ENCODE peak calls at places on chromosomes 2 and 18, in seven cellular contexts. B, I, X, T, Q, Y and O are unnamed samples.

GRCh38 chr2:26068602-26069298 is 34.9 kb downstream of the RAB10 start:
- DNase-seq in B (peak; percentile 58), Q (no peak), I (peak; percentile 32), T (no peak), X (no peak), Y (peak; percentile 24), O (peak; percentile 77)

GRCh38 chr18:48842259-48843061 is 108.3 kb downstream of the SMAD7 start:
- DNase-seq in Y (peak; percentile 51), I (no peak), Q (peak; percentile 33), X (peak; percentile 16), T (peak; percentile 54), B (no peak), O (peak; percentile 32)

GRCh38 chr2:27493948-27494283 is 1.1 kb downstream of the FNDC4 start:
- DNase-seq in X (peak; percentile 17), Y (no peak), T (no peak), I (no peak), Q (no peak), B (no peak), O (no peak)

GRCh38 chr2:48685126-48685525 is 67.5 kb downstream of the GTF2A1L start:
- DNase-seq in Y (no peak), T (no peak), B (no peak), Q (no peak), I (no peak), X (no peak), O (no peak)

GRCh38 chr18:12121175-12122095 is 27.8 kb downstream of the ANKRD62 start:
- DNase-seq in Q (no peak), T (peak; percentile 32), B (no peak), X (peak; percentile 59), I (no peak), Y (no peak), O (no peak)

GRCh38 chr2:29940706-29941105 is 19.3 kb upstream of the ALK start:
- DNase-seq in X (no peak), Y (no peak), B (no peak), T (no peak), Q (peak; percentile 53), I (no peak), O (no peak)

GRCh38 chr2:191802180-191802579 is 44.7 kb downstream of the CAVIN2 start:
- DNase-seq in X (no peak), T (no peak), I (no peak), Y (no peak), Q (no peak), B (no peak), O (no peak)

GRCh38 chr2:137229834-137230233 is 464.5 kb downstream of the THSD7B start:
- DNase-seq in Q (no peak), I (no peak), T (no peak), B (no peak), X (no peak), Y (no peak), O (no peak)

GRCh38 chr2:152466925-152467676 is 132.1 kb downstream of the FMNL2 start:
- DNase-seq in Q (no peak), B (no peak), X (no peak), T (no peak), I (no peak), Y (no peak), O (no peak)

GRCh38 chr2:234291765-234292204 is 205.1 kb downstream of the ARL4C start:
- DNase-seq in X (no peak), Y (peak; percentile 55), I (no peak), Q (peak; percentile 40), B (no peak), T (peak; percentile 38), O (peak; percentile 57)

GRCh38 chr2:7377861-7378569 is 460.8 kb downstream of the RNF144A start:
- DNase-seq in X (peak; percentile 75), Q (peak; percentile 40), I (no peak), B (no peak), T (peak; percentile 22), Y (no peak), O (no peak)